ENCODE peak calls at places on chromosomes 16 and 17, in six cellular contexts. V, Z, Y, U, A and E are unnamed samples.

GRCh38 chr17:62628845-62629555 is 1.5 kb downstream of the MRC2 start:
- DNase-seq in U (peak), V (no peak), Z (no peak), A (no peak), Y (no peak), E (no peak)

GRCh38 chr16:50668368-50669008 is 12.6 kb downstream of the SNX20 start:
- DNase-seq in U (no peak), V (no peak), Y (no peak), Z (no peak), A (peak), E (no peak)

GRCh38 chr16:28590384-28591340 is 6.2 kb downstream of the SULT1A2 start:
- DNase-seq in Z (no peak), U (no peak), A (no peak), V (no peak), Y (no peak), E (no peak)

GRCh38 chr17:49431743-49432142 is 17.1 kb upstream of the PHB1 start:
- DNase-seq in Z (no peak), U (no peak), Y (no peak), V (no peak), A (no peak), E (no peak)

GRCh38 chr17:78338860-78339259 is 21.0 kb downstream of the SOCS3 start:
- DNase-seq in A (no peak), Y (no peak), Z (no peak), U (no peak), V (no peak), E (no peak)

GRCh38 chr17:78263736-78264340 is 32.4 kb downstream of the TMEM235 start:
- DNase-seq in A (no peak), V (no peak), Z (no peak), U (no peak), Y (no peak), E (no peak)

GRCh38 chr17:77738666-77739531 is 219.6 kb upstream of the TNRC6C start:
- DNase-seq in Y (no peak), Z (no peak), U (no peak), V (peak), A (no peak), E (no peak)

GRCh38 chr17:8913879-8914278 is 46.4 kb upstream of the PIK3R6 start:
- DNase-seq in V (no peak), A (no peak), Y (no peak), Z (no peak), U (no peak), E (no peak)

GRCh38 chr16:57999971-58000705 is at the start of gene ZNF319:
- DNase-seq in V (no peak), U (no peak), A (no peak), Y (no peak), Z (no peak), E (no peak)

GRCh38 chr17:81713556-81714411 is 1.7 kb downstream of the SLC25A10 start:
- DNase-seq in Y (no peak), V (no peak), Z (no peak), U (no peak), A (no peak), E (no peak)

GRCh38 chr17:36703860-36704266 is 102.5 kb downstream of the MRM1 start:
- DNase-seq in Y (peak), U (peak), V (peak), A (peak), Z (no peak), E (no peak)

GRCh38 chr17:71828182-71828596 is 292.6 kb upstream of the SOX9 start:
- DNase-seq in U (peak), A (peak), V (peak), Z (no peak), Y (no peak), E (no peak)

GRCh38 chr17:75707096-75707720 is 14.1 kb upstream of the ITGB4 start:
- DNase-seq in Z (no peak), U (peak), V (no peak), Y (no peak), A (no peak), E (no peak)

GRCh38 chr17:68541816-68542215 is 29.6 kb downstream of the PRKAR1A start:
- DNase-seq in U (no peak), Y (no peak), A (no peak), V (no peak), Z (no peak), E (no peak)

GRCh38 chr17:17890773-17891759 is 54.3 kb upstream of the SREBF1 start:
- DNase-seq in V (peak), Z (peak), Y (peak), A (peak), U (peak), E (no peak)

GRCh38 chr17:45016823-45017222 is 34.6 kb downstream of the DCAKD start:
- DNase-seq in Y (no peak), U (no peak), Z (no peak), A (no peak), V (no peak), E (no peak)

GRCh38 chr17:32523017-32523680 is 36.4 kb downstream of the CDK5R1 start:
- DNase-seq in Z (no peak), A (no peak), U (no peak), V (no peak), Y (no peak), E (no peak)

GRCh38 chr16:64751906-64752305 is 370.0 kb downstream of the CDH11 start:
- DNase-seq in V (no peak), A (no peak), Y (no peak), U (peak), Z (no peak), E (peak)

GRCh38 chr17:39209317-39210092 is 9.4 kb downstream of the RPL19 start:
- DNase-seq in V (peak), Y (no peak), A (no peak), U (peak), Z (no peak), E (no peak)

GRCh38 chr17:49914096-49914490 is 54.9 kb upstream of the DLX4 start:
- DNase-seq in U (no peak), Z (no peak), V (no peak), A (no peak), Y (no peak), E (no peak)

GRCh38 chr17:73028311-73028755 is 64.2 kb downstream of the SLC39A11 start:
- DNase-seq in A (no peak), U (no peak), V (no peak), Z (no peak), Y (no peak), E (no peak)

GRCh38 chr16:56269276-56269675 is 78.0 kb downstream of the GNAO1 start:
- DNase-seq in A (no peak), U (no peak), Y (no peak), V (no peak), Z (no peak), E (no peak)